ENCODE peak calls at places on chromosomes 5 and 9, in four cellular contexts. I is A549, Q is K562, K is endothelial cell of umbilical vein. Z is an unnamed sample.

GRCh38 chr5:1512541-1513291 is 11.0 kb downstream of the LPCAT1 start:
- DNase-seq in I (no peak), Q (no peak), K (no peak), Z (no peak)

GRCh38 chr9:71549023-71549422 is 219.3 kb downstream of the CEMIP2 start:
- DNase-seq in I (no peak), Q (no peak), K (no peak), Z (peak)

GRCh38 chr5:55902696-55903095 is 51.5 kb downstream of the IL31RA start:
- DNase-seq in I (no peak), Q (no peak), K (no peak), Z (no peak)

GRCh38 chr5:166535641-166536040 is 1755.8 kb upstream of the WWC1 start:
- DNase-seq in I (no peak), Q (no peak), K (no peak), Z (no peak)

GRCh38 chr5:43486353-43486752 is 2.7 kb upstream of the TMEM267 start:
- DNase-seq in I (no peak), Q (peak), K (no peak), Z (no peak)

GRCh38 chr9:7212101-7212500 is 454.3 kb downstream of the KDM4C start:
- DNase-seq in I (no peak), Q (no peak), K (no peak), Z (no peak)

GRCh38 chr9:19375536-19375935 is 4.5 kb downstream of the RPS6 start:
- DNase-seq in I (no peak), Q (no peak), K (peak), Z (no peak)

GRCh38 chr5:122775713-122776084 is 819 bp downstream of the SNX2 start:
- DNase-seq in I (peak), Q (peak), K (peak), Z (no peak)

GRCh38 chr9:91935066-91935729 is 14.8 kb downstream of the ROR2 start:
- DNase-seq in I (no peak), Q (no peak), K (no peak), Z (no peak)

DNA sequence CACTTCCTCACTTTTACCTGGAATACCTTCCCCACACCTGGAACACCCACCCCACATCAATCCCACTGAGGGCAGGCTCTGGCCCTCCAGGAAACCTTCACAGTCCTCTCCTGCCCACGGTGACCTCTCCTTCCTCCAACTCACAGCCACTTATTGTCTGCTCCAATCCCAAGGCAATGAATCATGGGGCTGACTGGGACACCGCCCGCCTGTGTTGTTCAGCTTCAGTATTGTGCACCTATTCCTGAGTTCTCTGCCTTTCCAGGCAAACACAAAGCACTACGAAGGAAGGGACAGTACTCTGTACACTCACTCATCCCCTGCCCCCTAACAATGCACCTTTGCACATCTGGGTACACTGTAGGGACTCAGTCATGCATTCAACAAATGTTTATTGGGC is 7.3 kb downstream of the PCDH1 start:
- DNase-seq in I (no peak), Q (no peak), K (peak), Z (no peak)
- TF ChIP-seq MYC in I (no peak), Q (no peak), K (no peak), Z (no peak)

GRCh38 chr9:133436706-133437105 is 14.5 kb downstream of the ADAMTS13 start:
- DNase-seq in I (no peak), Q (no peak), K (no peak), Z (no peak)

GRCh38 chr9:133439337-133439736 is 17.2 kb downstream of the ADAMTS13 start:
- DNase-seq in I (no peak), Q (no peak), K (no peak), Z (no peak)

GRCh38 chr9:133440884-133441283 is 18.7 kb downstream of the ADAMTS13 start:
- DNase-seq in I (no peak), Q (no peak), K (no peak), Z (no peak)

GRCh38 chr9:133441571-133441970 is 18.2 kb upstream of the CACFD1 start:
- DNase-seq in I (no peak), Q (no peak), K (no peak), Z (no peak)

GRCh38 chr9:133437753-133438531 is 15.8 kb downstream of the ADAMTS13 start:
- DNase-seq in I (peak), Q (peak), K (no peak), Z (no peak)
- TF ChIP-seq MYC in I (no peak), Q (no peak), K (no peak), Z (no peak)

DNA sequence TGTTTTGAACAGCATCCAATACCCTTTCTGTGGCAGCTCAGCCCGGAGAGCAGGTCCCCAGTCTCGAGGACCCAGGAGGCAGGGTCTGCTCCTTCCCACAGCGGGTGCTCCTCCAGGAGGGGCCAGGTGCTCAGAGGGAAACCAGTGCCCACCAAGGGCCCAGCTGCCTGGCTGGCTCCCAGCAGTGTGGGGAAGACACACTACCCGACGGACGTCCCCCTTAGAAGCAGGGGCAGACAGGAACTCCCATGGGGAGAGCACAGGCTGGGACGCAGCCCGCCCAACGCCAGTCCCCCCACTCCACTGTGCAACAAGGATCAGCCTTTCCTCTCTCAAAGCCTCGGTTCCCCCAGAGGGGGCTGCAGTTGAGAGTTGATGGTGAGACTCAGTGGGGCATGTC is 57.6 kb downstream of the ADAMTS2 start:
- DNase-seq in I (no peak), Q (no peak), K (no peak), Z (no peak)
- TF ChIP-seq MYC in I (no peak), Q (no peak), K (no peak), Z (no peak)

DNA sequence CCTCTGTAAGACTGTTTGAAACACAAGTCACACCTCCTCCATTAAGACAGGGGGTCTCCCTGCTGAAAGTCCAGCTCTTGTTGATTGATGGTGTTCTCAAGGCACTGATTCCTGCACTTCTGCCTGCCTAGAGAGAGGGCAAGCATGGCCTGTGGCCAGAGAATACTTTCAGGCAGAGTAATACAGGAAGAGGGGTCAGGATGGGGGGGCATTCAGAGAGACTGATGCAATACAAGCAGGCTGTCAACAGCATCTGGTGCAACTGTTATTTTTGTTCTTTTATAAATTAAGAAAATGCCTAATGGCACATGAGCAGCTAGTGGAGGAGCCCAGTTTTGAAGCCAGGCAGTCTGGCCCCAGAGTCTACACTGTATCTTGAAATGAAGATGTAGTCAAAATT is 302.2 kb downstream of the DIRAS2 start:
- DNase-seq in I (no peak), Q (no peak), K (no peak), Z (no peak)
- TF ChIP-seq MYC in I (no peak), Q (no peak), K (no peak), Z (no peak)

DNA sequence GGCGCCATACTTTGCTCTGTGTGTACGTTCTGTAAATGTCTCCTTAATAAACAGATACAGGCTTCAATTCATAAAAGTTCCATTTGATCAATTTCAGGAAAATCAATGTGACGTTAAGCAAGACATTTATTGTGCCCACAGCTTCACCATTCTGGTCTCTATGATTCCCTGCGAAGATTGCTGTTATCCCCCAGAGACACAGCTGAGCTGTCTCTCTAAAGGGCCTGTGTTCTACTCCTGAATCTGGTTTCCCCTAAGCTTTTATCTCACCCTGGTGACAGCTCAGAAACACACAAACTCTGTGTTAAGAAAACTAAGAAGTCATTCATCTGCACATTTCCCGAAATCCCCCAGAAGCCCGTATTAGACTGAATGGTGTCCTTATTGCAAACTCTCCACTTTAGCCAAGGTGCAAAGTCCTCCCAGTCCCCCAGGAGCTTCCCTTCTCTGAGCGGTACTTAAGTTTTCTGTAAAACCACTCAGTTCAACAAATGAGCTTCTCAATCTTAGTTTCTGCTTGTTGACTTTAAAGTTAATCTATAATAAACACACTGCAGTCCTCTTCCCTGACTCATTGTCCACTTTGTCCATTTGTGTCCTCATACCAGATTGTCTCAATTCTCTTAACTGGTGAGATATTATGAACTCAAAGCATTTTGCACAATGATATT is 1.4 kb upstream of the C5orf15 start:
- DNase-seq in I (peak), Q (peak), K (no peak), Z (peak)
- TF ChIP-seq MYC in I (no peak), Q (no peak), K (no peak), Z (no peak)

GRCh38 chr9:121852646-121853616 is 201.5 kb downstream of the DAB2IP start:
- DNase-seq in I (no peak), Q (no peak), K (no peak), Z (no peak)
- TF ChIP-seq MYC in I (no peak), Q (no peak), K (no peak), Z (no peak)